ENCODE peak calls at places on chromosomes 2 and 18, in eight cellular contexts. One of them, this sample, is unnamed.

GRCh38 chr18:23921716-23922285 is 92.8 kb upstream of the TTC39C start:
- DNase-seq in breast epithelium: no peak
- DNase-seq in K562: no peak
- DNase-seq in spleen: no peak
- DNase-seq in HepG2: no peak
- DNase-seq in prostate gland: no peak
- DNase-seq in transverse colon: no peak
- DNase-seq in SK-N-SH: no peak
- DNase-seq in this sample: no peak

GRCh38 chr2:218857371-218858137 is 2.1 kb upstream of the WNT6 start:
- DNase-seq in breast epithelium: no peak
- DNase-seq in K562: no peak
- DNase-seq in spleen: peak; percentile 59
- DNase-seq in HepG2: no peak
- DNase-seq in prostate gland: no peak
- DNase-seq in transverse colon: no peak
- DNase-seq in SK-N-SH: peak; percentile 65
- DNase-seq in this sample: no peak

GRCh38 chr2:69177785-69178636 is 165.0 kb downstream of the ANTXR1 start:
- DNase-seq in breast epithelium: peak; percentile 64
- DNase-seq in K562: peak; percentile 95
- DNase-seq in spleen: peak; percentile 95
- DNase-seq in HepG2: peak; percentile 99
- DNase-seq in prostate gland: peak; percentile 33
- DNase-seq in transverse colon: peak; percentile 80
- DNase-seq in SK-N-SH: peak; percentile 44
- DNase-seq in this sample: peak; percentile 96

GRCh38 chr2:233359823-233360222 is 5.5 kb downstream of the DGKD start:
- DNase-seq in breast epithelium: no peak
- DNase-seq in K562: no peak
- DNase-seq in spleen: no peak
- DNase-seq in HepG2: no peak
- DNase-seq in prostate gland: no peak
- DNase-seq in transverse colon: peak; percentile 4
- DNase-seq in SK-N-SH: no peak
- DNase-seq in this sample: no peak

GRCh38 chr2:174771631-174772491 is 7.6 kb upstream of the CHRNA1 start:
- DNase-seq in breast epithelium: peak; percentile 51
- DNase-seq in K562: peak; percentile 60
- DNase-seq in spleen: peak; percentile 84
- DNase-seq in HepG2: peak; percentile 64
- DNase-seq in prostate gland: peak; percentile 48
- DNase-seq in transverse colon: peak; percentile 71
- DNase-seq in SK-N-SH: peak; percentile 81
- DNase-seq in this sample: peak; percentile 33

GRCh38 chr2:134136702-134137101 is 117.2 kb upstream of the MGAT5 start:
- DNase-seq in breast epithelium: no peak
- DNase-seq in K562: no peak
- DNase-seq in spleen: no peak
- DNase-seq in HepG2: no peak
- DNase-seq in prostate gland: no peak
- DNase-seq in transverse colon: no peak
- DNase-seq in SK-N-SH: no peak
- DNase-seq in this sample: no peak

GRCh38 chr18:57744211-57744694 is 58.9 kb downstream of the ATP8B1 start:
- DNase-seq in breast epithelium: no peak
- DNase-seq in K562: no peak
- DNase-seq in spleen: no peak
- DNase-seq in HepG2: no peak
- DNase-seq in prostate gland: peak; percentile 46
- DNase-seq in transverse colon: no peak
- DNase-seq in SK-N-SH: no peak
- DNase-seq in this sample: no peak

GRCh38 chr2:120388222-120389035 is 42.5 kb downstream of the INHBB start:
- DNase-seq in breast epithelium: no peak
- DNase-seq in K562: no peak
- DNase-seq in spleen: peak; percentile 39
- DNase-seq in HepG2: no peak
- DNase-seq in prostate gland: no peak
- DNase-seq in transverse colon: peak; percentile 2
- DNase-seq in SK-N-SH: no peak
- DNase-seq in this sample: no peak

GRCh38 chr2:147659051-147659450 is 185.8 kb upstream of the ACVR2A start:
- DNase-seq in breast epithelium: no peak
- DNase-seq in K562: no peak
- DNase-seq in spleen: no peak
- DNase-seq in HepG2: no peak
- DNase-seq in prostate gland: no peak
- DNase-seq in transverse colon: no peak
- DNase-seq in SK-N-SH: no peak
- DNase-seq in this sample: no peak

GRCh38 chr2:54570925-54571694 is 115.0 kb downstream of the SPTBN1 start:
- DNase-seq in breast epithelium: no peak
- DNase-seq in K562: peak; percentile 26
- DNase-seq in spleen: peak; percentile 86
- DNase-seq in HepG2: peak; percentile 79
- DNase-seq in prostate gland: no peak
- DNase-seq in transverse colon: peak; percentile 78
- DNase-seq in SK-N-SH: peak; percentile 38
- DNase-seq in this sample: peak; percentile 98

GRCh38 chr2:98556634-98557033 is 51.7 kb downstream of the COA5 start:
- DNase-seq in breast epithelium: no peak
- DNase-seq in K562: no peak
- DNase-seq in spleen: peak; percentile 27
- DNase-seq in HepG2: no peak
- DNase-seq in prostate gland: no peak
- DNase-seq in transverse colon: no peak
- DNase-seq in SK-N-SH: no peak
- DNase-seq in this sample: peak; percentile 26

GRCh38 chr2:98559581-98559980 is 48.7 kb downstream of the COA5 start:
- DNase-seq in breast epithelium: no peak
- DNase-seq in K562: no peak
- DNase-seq in spleen: no peak
- DNase-seq in HepG2: no peak
- DNase-seq in prostate gland: no peak
- DNase-seq in transverse colon: no peak
- DNase-seq in SK-N-SH: no peak
- DNase-seq in this sample: no peak

GRCh38 chr2:98561018-98561417 is 47.3 kb downstream of the COA5 start:
- DNase-seq in breast epithelium: no peak
- DNase-seq in K562: no peak
- DNase-seq in spleen: no peak
- DNase-seq in HepG2: no peak
- DNase-seq in prostate gland: no peak
- DNase-seq in transverse colon: no peak
- DNase-seq in SK-N-SH: no peak
- DNase-seq in this sample: no peak

GRCh38 chr2:98560256-98560771 is 48.0 kb downstream of the COA5 start:
- DNase-seq in breast epithelium: no peak
- DNase-seq in K562: peak; percentile 94
- DNase-seq in spleen: no peak
- DNase-seq in HepG2: no peak
- DNase-seq in prostate gland: no peak
- DNase-seq in transverse colon: no peak
- DNase-seq in SK-N-SH: no peak
- DNase-seq in this sample: no peak

DNA sequence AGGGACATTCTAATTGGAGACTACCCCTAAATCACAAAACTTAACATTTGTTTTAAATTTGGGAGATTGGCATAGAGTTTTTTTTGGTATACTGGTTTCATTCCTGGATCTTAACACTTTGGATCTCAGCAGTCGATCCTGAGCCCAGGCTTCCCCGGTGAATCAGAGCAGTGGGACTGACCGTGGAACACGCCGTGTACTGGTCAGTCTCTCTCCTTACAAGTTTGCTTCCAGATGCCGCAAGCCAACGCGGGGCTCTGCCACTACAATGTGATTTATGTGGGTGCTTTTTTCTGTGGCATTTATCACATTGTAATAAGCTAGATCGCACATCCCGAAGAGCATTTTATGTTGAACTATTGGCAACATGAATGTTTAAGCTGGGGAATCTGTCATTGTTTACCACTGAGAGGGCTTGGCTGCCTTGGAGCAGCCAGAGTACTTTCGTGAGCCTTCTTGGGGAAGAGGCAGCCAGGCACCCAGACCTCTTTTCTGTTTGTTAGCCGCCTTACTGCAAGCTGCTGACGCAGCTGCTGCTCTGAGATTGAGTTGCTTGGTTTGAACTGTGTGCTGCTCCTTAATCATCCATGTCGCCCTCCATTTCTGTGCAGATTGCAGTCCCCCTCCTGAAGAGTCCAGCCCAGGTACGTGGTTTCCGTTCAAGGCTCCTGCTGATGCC is 49.3 kb downstream of the COA5 start:
- DNase-seq in breast epithelium: no peak
- DNase-seq in K562: no peak
- DNase-seq in spleen: peak; percentile 24
- DNase-seq in HepG2: no peak
- DNase-seq in prostate gland: no peak
- DNase-seq in transverse colon: no peak
- DNase-seq in SK-N-SH: no peak
- DNase-seq in this sample: no peak
- TF ChIP-seq POLR2AphosphoS5 in breast epithelium: no peak
- TF ChIP-seq POLR2AphosphoS5 in K562: no peak
- TF ChIP-seq POLR2AphosphoS5 in spleen: no peak
- TF ChIP-seq POLR2AphosphoS5 in HepG2: no peak
- TF ChIP-seq POLR2AphosphoS5 in prostate gland: no peak
- TF ChIP-seq POLR2AphosphoS5 in transverse colon: no peak
- TF ChIP-seq POLR2AphosphoS5 in SK-N-SH: no peak
- TF ChIP-seq POLR2AphosphoS5 in this sample: no peak

GRCh38 chr18:7168408-7168807 is 50.8 kb upstream of the LAMA1 start:
- DNase-seq in breast epithelium: no peak
- DNase-seq in K562: no peak
- DNase-seq in spleen: no peak
- DNase-seq in HepG2: no peak
- DNase-seq in prostate gland: no peak
- DNase-seq in transverse colon: no peak
- DNase-seq in SK-N-SH: no peak
- DNase-seq in this sample: no peak

GRCh38 chr18:7173216-7173615 is 55.6 kb upstream of the LAMA1 start:
- DNase-seq in breast epithelium: no peak
- DNase-seq in K562: no peak
- DNase-seq in spleen: peak; percentile 44
- DNase-seq in HepG2: no peak
- DNase-seq in prostate gland: no peak
- DNase-seq in transverse colon: no peak
- DNase-seq in SK-N-SH: no peak
- DNase-seq in this sample: no peak

GRCh38 chr18:7170292-7170691 is 52.7 kb upstream of the LAMA1 start:
- DNase-seq in breast epithelium: no peak
- DNase-seq in K562: no peak
- DNase-seq in spleen: peak; percentile 52
- DNase-seq in HepG2: no peak
- DNase-seq in prostate gland: no peak
- DNase-seq in transverse colon: no peak
- DNase-seq in SK-N-SH: no peak
- DNase-seq in this sample: no peak

GRCh38 chr18:7172611-7173010 is 55.0 kb upstream of the LAMA1 start:
- DNase-seq in breast epithelium: no peak
- DNase-seq in K562: no peak
- DNase-seq in spleen: peak; percentile 32
- DNase-seq in HepG2: no peak
- DNase-seq in prostate gland: no peak
- DNase-seq in transverse colon: no peak
- DNase-seq in SK-N-SH: no peak
- DNase-seq in this sample: no peak

GRCh38 chr18:7169601-7170000 is 52.0 kb upstream of the LAMA1 start:
- DNase-seq in breast epithelium: no peak
- DNase-seq in K562: no peak
- DNase-seq in spleen: peak; percentile 57
- DNase-seq in HepG2: no peak
- DNase-seq in prostate gland: no peak
- DNase-seq in transverse colon: no peak
- DNase-seq in SK-N-SH: no peak
- DNase-seq in this sample: no peak
- H3K27ac ChIP-seq in breast epithelium: no peak overlapping the region
- H3K27ac ChIP-seq in K562: no peak overlapping the region
- H3K27ac ChIP-seq in spleen: no peak overlapping the region
- H3K27ac ChIP-seq in HepG2: no peak overlapping the region
- H3K27ac ChIP-seq in prostate gland: no peak overlapping the region
- H3K27ac ChIP-seq in transverse colon: no peak overlapping the region
- H3K27ac ChIP-seq in SK-N-SH: no peak overlapping the region
- H3K27ac ChIP-seq in this sample: no peak overlapping the region

DNA sequence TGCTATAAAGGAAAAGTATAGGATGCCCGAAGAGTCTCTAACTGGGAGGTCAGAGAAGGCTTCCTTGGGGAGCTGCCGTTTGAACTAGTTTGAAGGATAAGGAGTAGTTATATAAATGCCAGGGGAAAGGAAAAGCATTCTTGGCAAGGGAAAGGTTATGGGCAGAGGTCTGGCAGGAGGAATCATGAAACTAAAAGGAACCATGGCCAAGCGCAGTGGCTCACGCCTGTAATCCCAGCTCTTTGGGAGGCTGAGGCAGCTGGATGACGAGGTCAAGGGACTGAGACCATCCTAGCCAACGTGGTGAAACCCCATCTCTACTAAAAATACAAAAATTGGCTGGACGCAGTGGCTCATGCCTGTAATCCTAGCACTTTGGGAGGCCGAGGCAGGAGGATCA is 100.6 kb upstream of the MSH2 start:
- DNase-seq in breast epithelium: no peak
- DNase-seq in K562: no peak
- DNase-seq in spleen: no peak
- DNase-seq in HepG2: no peak
- DNase-seq in prostate gland: no peak
- DNase-seq in transverse colon: no peak
- DNase-seq in SK-N-SH: no peak
- DNase-seq in this sample: no peak
- TF ChIP-seq POLR2AphosphoS5 in breast epithelium: no peak
- TF ChIP-seq POLR2AphosphoS5 in K562: no peak
- TF ChIP-seq POLR2AphosphoS5 in spleen: no peak
- TF ChIP-seq POLR2AphosphoS5 in HepG2: no peak
- TF ChIP-seq POLR2AphosphoS5 in prostate gland: no peak
- TF ChIP-seq POLR2AphosphoS5 in transverse colon: no peak
- TF ChIP-seq POLR2AphosphoS5 in SK-N-SH: no peak
- TF ChIP-seq POLR2AphosphoS5 in this sample: no peak

GRCh38 chr18:63314991-63315662 is 4.4 kb downstream of the BCL2 start:
- DNase-seq in breast epithelium: no peak
- DNase-seq in K562: no peak
- DNase-seq in spleen: no peak
- DNase-seq in HepG2: no peak
- DNase-seq in prostate gland: no peak
- DNase-seq in transverse colon: no peak
- DNase-seq in SK-N-SH: no peak
- DNase-seq in this sample: no peak

GRCh38 chr18:63317982-63318881 is 1.3 kb downstream of the BCL2 start:
- DNase-seq in breast epithelium: peak; percentile 77
- DNase-seq in K562: no peak
- DNase-seq in spleen: peak; percentile 96
- DNase-seq in HepG2: no peak
- DNase-seq in prostate gland: peak; percentile 51
- DNase-seq in transverse colon: peak; percentile 88
- DNase-seq in SK-N-SH: peak; percentile 79
- DNase-seq in this sample: peak; percentile 87

GRCh38 chr18:63317556-63317946 is 2.0 kb downstream of the BCL2 start:
- DNase-seq in breast epithelium: no peak
- DNase-seq in K562: no peak
- DNase-seq in spleen: no peak
- DNase-seq in HepG2: no peak
- DNase-seq in prostate gland: no peak
- DNase-seq in transverse colon: no peak
- DNase-seq in SK-N-SH: no peak
- DNase-seq in this sample: no peak

GRCh38 chr18:63315879-63316278 is 3.7 kb downstream of the BCL2 start:
- DNase-seq in breast epithelium: no peak
- DNase-seq in K562: no peak
- DNase-seq in spleen: no peak
- DNase-seq in HepG2: no peak
- DNase-seq in prostate gland: no peak
- DNase-seq in transverse colon: no peak
- DNase-seq in SK-N-SH: no peak
- DNase-seq in this sample: no peak

GRCh38 chr18:63316612-63317555 is 2.7 kb downstream of the BCL2 start:
- DNase-seq in breast epithelium: no peak
- DNase-seq in K562: no peak
- DNase-seq in spleen: no peak
- DNase-seq in HepG2: no peak
- DNase-seq in prostate gland: no peak
- DNase-seq in transverse colon: peak; percentile 31
- DNase-seq in SK-N-SH: no peak
- DNase-seq in this sample: no peak
- H3K27ac ChIP-seq in breast epithelium: peak overlapping the region; percentile 93
- H3K27ac ChIP-seq in K562: no peak overlapping the region
- H3K27ac ChIP-seq in spleen: peak overlapping the region; percentile 90
- H3K27ac ChIP-seq in HepG2: no peak overlapping the region
- H3K27ac ChIP-seq in prostate gland: peak overlapping the region; percentile 62
- H3K27ac ChIP-seq in transverse colon: peak overlapping the region; percentile 91
- H3K27ac ChIP-seq in SK-N-SH: no peak overlapping the region
- H3K27ac ChIP-seq in this sample: no peak overlapping the region

This sample was measured in HL-60.